ENCODE peak calls at places on chromosomes 1 and 21, in six cellular contexts. One of them, this sample, is unnamed.

GRCh38 chr1:196902344-196902743 is 14.5 kb downstream of the CFHR4 start:
- DNase-seq in HFF-Myc: no peak
- DNase-seq in kidney: no peak
- DNase-seq in fibroblast of mammary gland: no peak
- DNase-seq in GM12878: no peak
- DNase-seq in heart left ventricle: no peak
- DNase-seq in this sample: no peak

GRCh38 chr1:208031316-208031931 is 120.5 kb upstream of the CD34 start:
- DNase-seq in HFF-Myc: no peak
- DNase-seq in kidney: peak; percentile 48
- DNase-seq in fibroblast of mammary gland: no peak
- DNase-seq in GM12878: no peak
- DNase-seq in heart left ventricle: no peak
- DNase-seq in this sample: no peak

GRCh38 chr21:34181418-34181817 is 108.0 kb downstream of the MRPS6 start:
- DNase-seq in HFF-Myc: no peak
- DNase-seq in kidney: no peak
- DNase-seq in fibroblast of mammary gland: no peak
- DNase-seq in GM12878: no peak
- DNase-seq in heart left ventricle: no peak
- DNase-seq in this sample: no peak

GRCh38 chr1:83929184-83929583 is 69.7 kb downstream of the TTLL7 start:
- DNase-seq in HFF-Myc: no peak
- DNase-seq in kidney: no peak
- DNase-seq in fibroblast of mammary gland: peak; percentile 84
- DNase-seq in GM12878: no peak
- DNase-seq in heart left ventricle: no peak
- DNase-seq in this sample: no peak

GRCh38 chr1:14996133-14997050 is 157.2 kb upstream of the TMEM51 start:
- DNase-seq in HFF-Myc: peak; percentile 51
- DNase-seq in kidney: peak; percentile 84
- DNase-seq in fibroblast of mammary gland: peak; percentile 86
- DNase-seq in GM12878: no peak
- DNase-seq in heart left ventricle: no peak
- DNase-seq in this sample: no peak

GRCh38 chr1:21280011-21280471 is 10.2 kb downstream of the ECE1 start:
- DNase-seq in HFF-Myc: no peak
- DNase-seq in kidney: no peak
- DNase-seq in fibroblast of mammary gland: no peak
- DNase-seq in GM12878: no peak
- DNase-seq in heart left ventricle: peak; percentile 79
- DNase-seq in this sample: peak; percentile 72

GRCh38 chr1:180530501-180530900 is 28.1 kb upstream of the ACBD6 start:
- DNase-seq in HFF-Myc: no peak
- DNase-seq in kidney: no peak
- DNase-seq in fibroblast of mammary gland: peak; percentile 57
- DNase-seq in GM12878: no peak
- DNase-seq in heart left ventricle: peak; percentile 53
- DNase-seq in this sample: no peak

GRCh38 chr21:46193829-46194373 is 9.6 kb upstream of the SPATC1L start:
- DNase-seq in HFF-Myc: no peak
- DNase-seq in kidney: peak; percentile 31
- DNase-seq in fibroblast of mammary gland: no peak
- DNase-seq in GM12878: no peak
- DNase-seq in heart left ventricle: no peak
- DNase-seq in this sample: peak; percentile 5

GRCh38 chr1:203316626-203317093 is 11.3 kb downstream of the BTG2 start:
- DNase-seq in HFF-Myc: no peak
- DNase-seq in kidney: no peak
- DNase-seq in fibroblast of mammary gland: no peak
- DNase-seq in GM12878: no peak
- DNase-seq in heart left ventricle: no peak
- DNase-seq in this sample: peak; percentile 88

GRCh38 chr1:203906932-203907331 is 45.5 kb downstream of the SNRPE start:
- DNase-seq in HFF-Myc: peak; percentile 72
- DNase-seq in kidney: no peak
- DNase-seq in fibroblast of mammary gland: peak; percentile 87
- DNase-seq in GM12878: no peak
- DNase-seq in heart left ventricle: no peak
- DNase-seq in this sample: no peak

GRCh38 chr1:167991546-167991945 is 54.7 kb upstream of the MPC2 start:
- DNase-seq in HFF-Myc: no peak
- DNase-seq in kidney: no peak
- DNase-seq in fibroblast of mammary gland: no peak
- DNase-seq in GM12878: no peak
- DNase-seq in heart left ventricle: no peak
- DNase-seq in this sample: no peak

GRCh38 chr1:153652795-153653507 is 5.6 kb upstream of the SNAPIN start:
- DNase-seq in HFF-Myc: no peak
- DNase-seq in kidney: no peak
- DNase-seq in fibroblast of mammary gland: peak; percentile 53
- DNase-seq in GM12878: no peak
- DNase-seq in heart left ventricle: no peak
- DNase-seq in this sample: peak; percentile 50

GRCh38 chr1:225321784-225322183 is 106.1 kb downstream of the LBR start:
- DNase-seq in HFF-Myc: no peak
- DNase-seq in kidney: no peak
- DNase-seq in fibroblast of mammary gland: no peak
- DNase-seq in GM12878: no peak
- DNase-seq in heart left ventricle: no peak
- DNase-seq in this sample: no peak

GRCh38 chr1:225319951-225320350 is 107.9 kb downstream of the LBR start:
- DNase-seq in HFF-Myc: no peak
- DNase-seq in kidney: no peak
- DNase-seq in fibroblast of mammary gland: peak; percentile 62
- DNase-seq in GM12878: no peak
- DNase-seq in heart left ventricle: no peak
- DNase-seq in this sample: no peak

GRCh38 chr1:225318706-225319575 is 108.9 kb downstream of the LBR start:
- DNase-seq in HFF-Myc: peak; percentile 21
- DNase-seq in kidney: no peak
- DNase-seq in fibroblast of mammary gland: peak; percentile 53
- DNase-seq in GM12878: peak; percentile 2
- DNase-seq in heart left ventricle: no peak
- DNase-seq in this sample: peak; percentile 72
- TF ChIP-seq CTCF in HFF-Myc: peak; percentile 80
- TF ChIP-seq CTCF in kidney: peak; percentile 76
- TF ChIP-seq CTCF in fibroblast of mammary gland: peak; percentile 94
- TF ChIP-seq CTCF in GM12878: peak; percentile 74
- TF ChIP-seq CTCF in heart left ventricle: peak; percentile 69
- TF ChIP-seq CTCF in this sample: peak; percentile 71

DNA sequence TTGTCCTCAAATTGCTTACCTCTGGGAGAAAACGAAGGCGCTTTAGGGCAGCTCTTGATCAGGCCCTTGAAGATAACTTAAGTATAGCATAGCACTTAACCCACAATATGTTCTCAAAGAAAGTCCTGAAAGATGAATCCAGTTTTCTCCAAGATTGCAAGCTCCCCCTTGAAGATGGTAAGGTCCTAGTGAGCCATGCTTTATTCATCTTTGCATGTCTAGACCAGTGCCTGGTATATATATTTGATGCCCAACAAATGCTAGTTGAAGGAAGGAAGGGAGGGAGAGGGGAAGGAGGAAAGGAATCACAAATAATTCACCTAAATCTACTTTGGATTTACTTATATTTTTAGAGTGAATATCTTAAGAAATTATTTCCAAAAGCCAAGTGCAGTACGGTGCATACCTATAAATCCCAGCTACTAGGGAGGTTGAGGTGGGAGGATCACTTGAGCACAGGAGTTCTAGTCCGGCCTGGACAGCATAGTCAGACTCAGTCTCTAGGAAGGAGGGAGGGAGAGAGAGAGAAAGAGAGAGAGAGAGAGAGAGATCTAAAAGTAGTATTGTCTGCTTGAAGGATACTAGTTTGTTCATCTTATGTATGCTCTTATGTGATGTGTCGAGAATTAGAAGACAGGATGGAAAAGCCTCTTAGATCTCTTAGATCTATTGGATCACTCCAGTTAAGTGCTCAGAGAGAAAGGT is 25.0 kb downstream of the PBX1 start:
- DNase-seq in HFF-Myc: no peak
- DNase-seq in kidney: no peak
- DNase-seq in fibroblast of mammary gland: no peak
- DNase-seq in GM12878: no peak
- DNase-seq in heart left ventricle: no peak
- DNase-seq in this sample: no peak
- H3K4me3 ChIP-seq in HFF-Myc: no peak overlapping the region
- H3K4me3 ChIP-seq in kidney: no peak overlapping the region
- H3K4me3 ChIP-seq in fibroblast of mammary gland: no peak overlapping the region
- H3K4me3 ChIP-seq in GM12878: no peak overlapping the region
- H3K4me3 ChIP-seq in heart left ventricle: no peak overlapping the region
- H3K4me3 ChIP-seq in this sample: no peak overlapping the region

GRCh38 chr21:37642493-37642892 is 273.8 kb downstream of the KCNJ6 start:
- DNase-seq in HFF-Myc: no peak
- DNase-seq in kidney: no peak
- DNase-seq in fibroblast of mammary gland: no peak
- DNase-seq in GM12878: no peak
- DNase-seq in heart left ventricle: no peak
- DNase-seq in this sample: peak; percentile 8
- TF ChIP-seq CTCF in HFF-Myc: peak; percentile 11
- TF ChIP-seq CTCF in kidney: peak; percentile 30
- TF ChIP-seq CTCF in fibroblast of mammary gland: no peak
- TF ChIP-seq CTCF in GM12878: peak; percentile 36
- TF ChIP-seq CTCF in heart left ventricle: peak; percentile 13
- TF ChIP-seq CTCF in this sample: no peak

GRCh38 chr21:45041351-45041805 is 33.0 kb upstream of the ADARB1 start:
- DNase-seq in HFF-Myc: no peak
- DNase-seq in kidney: peak; percentile 95
- DNase-seq in fibroblast of mammary gland: peak; percentile 81
- DNase-seq in GM12878: no peak
- DNase-seq in heart left ventricle: no peak
- DNase-seq in this sample: no peak
- H3K4me3 ChIP-seq in HFF-Myc: no peak overlapping the region
- H3K4me3 ChIP-seq in kidney: no peak overlapping the region
- H3K4me3 ChIP-seq in fibroblast of mammary gland: no peak overlapping the region
- H3K4me3 ChIP-seq in GM12878: no peak overlapping the region
- H3K4me3 ChIP-seq in heart left ventricle: no peak overlapping the region
- H3K4me3 ChIP-seq in this sample: no peak overlapping the region

GRCh38 chr1:150979723-150980056 is 2.4 kb upstream of the ANXA9 start:
- DNase-seq in HFF-Myc: no peak
- DNase-seq in kidney: no peak
- DNase-seq in fibroblast of mammary gland: no peak
- DNase-seq in GM12878: no peak
- DNase-seq in heart left ventricle: no peak
- DNase-seq in this sample: no peak
- TF ChIP-seq CTCF in HFF-Myc: no peak
- TF ChIP-seq CTCF in kidney: no peak
- TF ChIP-seq CTCF in fibroblast of mammary gland: no peak
- TF ChIP-seq CTCF in GM12878: no peak
- TF ChIP-seq CTCF in heart left ventricle: peak; percentile 11
- TF ChIP-seq CTCF in this sample: no peak

This sample was measured in mucosa of descending colon.